ENCODE peak calls at places on chromosomes 3 and 15, in eight cellular contexts. M, R, E, C, G, Q, B and J are unnamed samples.

GRCh38 chr3:32226875-32227500 is 11.5 kb upstream of the CMTM8 start:
- DNase-seq in M (peak; percentile 79), R (no peak), E (no peak), C (no peak), G (no peak), Q (no peak), B (no peak), J (no peak)

GRCh38 chr3:171950373-171950772 is 89.0 kb upstream of the FNDC3B start:
- DNase-seq in M (peak; percentile 35), R (no peak), E (no peak), C (no peak), G (no peak), Q (peak; percentile 72), B (no peak), J (no peak)

GRCh38 chr3:5013021-5013906 is 34.0 kb downstream of the BHLHE40 start:
- DNase-seq in M (no peak), R (no peak), E (no peak), C (peak; percentile 52), G (no peak), Q (peak; percentile 91), B (no peak), J (no peak)

GRCh38 chr3:179450901-179451334 is 352 bp downstream of the GNB4 start:
- DNase-seq in M (no peak), R (no peak), E (no peak), C (peak; percentile 65), G (no peak), Q (peak; percentile 58), B (peak; percentile 21), J (no peak)

GRCh38 chr3:42849017-42849416 is 26.7 kb downstream of the CYP8B1 start:
- DNase-seq in M (no peak), R (no peak), E (no peak), C (no peak), G (no peak), Q (no peak), B (no peak), J (no peak)

GRCh38 chr3:12443781-12444522 is 40.3 kb upstream of the TSEN2 start:
- DNase-seq in M (no peak), R (no peak), E (no peak), C (peak; percentile 13), G (no peak), Q (no peak), B (no peak), J (no peak)

GRCh38 chr3:177589921-177590336 is 392.6 kb upstream of the TBL1XR1 start:
- DNase-seq in M (peak; percentile 96), R (no peak), E (no peak), C (no peak), G (no peak), Q (no peak), B (peak; percentile 58), J (no peak)

GRCh38 chr3:193095366-193095765 is 145.7 kb upstream of the PLAAT1 start:
- DNase-seq in M (no peak), R (no peak), E (no peak), C (no peak), G (no peak), Q (no peak), B (no peak), J (no peak)

GRCh38 chr15:62462721-62463120 is 297.6 kb upstream of the C2CD4B start:
- DNase-seq in M (peak; percentile 48), R (no peak), E (no peak), C (peak; percentile 55), G (no peak), Q (no peak), B (no peak), J (no peak)

GRCh38 chr3:153956621-153957020 is 164.6 kb upstream of the ARHGEF26 start:
- DNase-seq in M (no peak), R (no peak), E (no peak), C (no peak), G (no peak), Q (no peak), B (no peak), J (no peak)

GRCh38 chr15:51727141-51727897 is 10.1 kb downstream of the LYSMD2 start:
- DNase-seq in M (no peak), R (no peak), E (no peak), C (no peak), G (no peak), Q (no peak), B (peak; percentile 36), J (no peak)

GRCh38 chr15:66652806-66653205 is 49.2 kb upstream of the SMAD6 start:
- DNase-seq in M (no peak), R (no peak), E (no peak), C (no peak), G (no peak), Q (no peak), B (no peak), J (no peak)

GRCh38 chr15:52567886-52568568 is 803 bp downstream of the ARPP19 start:
- DNase-seq in M (no peak), R (peak; percentile 24), E (no peak), C (no peak), G (no peak), Q (peak; percentile 63), B (peak; percentile 43), J (no peak)

GRCh38 chr15:42275780-42276395 is 2.7 kb upstream of the TMEM87A start:
- DNase-seq in M (no peak), R (no peak), E (no peak), C (no peak), G (no peak), Q (no peak), B (no peak), J (no peak)

GRCh38 chr3:81758275-81758674 is 3.2 kb downstream of the GBE1 start:
- DNase-seq in M (peak; percentile 79), R (no peak), E (no peak), C (no peak), G (no peak), Q (no peak), B (no peak), J (no peak)

GRCh38 chr3:17070560-17070959 is 185.8 kb downstream of the PLCL2 start:
- DNase-seq in M (peak; percentile 29), R (no peak), E (peak; percentile 56), C (no peak), G (peak; percentile 42), Q (peak; percentile 77), B (peak; percentile 18), J (no peak)

GRCh38 chr3:41317718-41318117 is 118.4 kb downstream of the CTNNB1 start:
- DNase-seq in M (peak; percentile 13), R (no peak), E (no peak), C (no peak), G (no peak), Q (no peak), B (no peak), J (no peak)

GRCh38 chr3:110894574-110894973 is 177.0 kb upstream of the NECTIN3 start:
- DNase-seq in M (no peak), R (no peak), E (no peak), C (no peak), G (no peak), Q (no peak), B (no peak), J (no peak)

GRCh38 chr15:73593278-73594074 is 39.7 kb downstream of the NPTN start:
- DNase-seq in M (no peak), R (no peak), E (no peak), C (peak; percentile 79), G (no peak), Q (no peak), B (no peak), J (no peak)

GRCh38 chr3:159733194-159733860 is 255.3 kb upstream of the IL12A start:
- DNase-seq in M (peak; percentile 59), R (no peak), E (no peak), C (no peak), G (no peak), Q (no peak), B (no peak), J (no peak)

GRCh38 chr3:160108357-160108756 is 116.9 kb upstream of the C3orf80 start:
- DNase-seq in M (no peak), R (no peak), E (no peak), C (no peak), G (no peak), Q (no peak), B (no peak), J (no peak)

GRCh38 chr15:90774731-90775521 is 57.8 kb downstream of the BLM start:
- DNase-seq in M (peak; percentile 40), R (no peak), E (no peak), C (no peak), G (no peak), Q (no peak), B (no peak), J (no peak)

GRCh38 chr3:105791919-105792786 is 76.7 kb downstream of the CBLB start:
- DNase-seq in M (peak; percentile 99), R (no peak), E (peak; percentile 80), C (peak; percentile 93), G (peak; percentile 56), Q (no peak), B (peak; percentile 85), J (no peak)

GRCh38 chr3:14935577-14936345 is 11.6 kb upstream of the NR2C2 start:
- DNase-seq in M (no peak), R (no peak), E (no peak), C (no peak), G (no peak), Q (no peak), B (no peak), J (no peak)

GRCh38 chr3:110903771-110904532 is 167.7 kb upstream of the NECTIN3 start:
- DNase-seq in M (no peak), R (no peak), E (no peak), C (no peak), G (no peak), Q (no peak), B (no peak), J (no peak)

GRCh38 chr15:69132935-69133861 is 27.2 kb upstream of the GLCE start:
- DNase-seq in M (no peak), R (no peak), E (no peak), C (no peak), G (no peak), Q (no peak), B (peak; percentile 29), J (no peak)

GRCh38 chr3:100697183-100697582 is 12.1 kb upstream of the TFG start:
- DNase-seq in M (no peak), R (no peak), E (no peak), C (no peak), G (no peak), Q (no peak), B (no peak), J (no peak)

GRCh38 chr3:106839576-106840280 is 537.5 kb upstream of the CCDC54 start:
- DNase-seq in M (no peak), R (no peak), E (no peak), C (no peak), G (no peak), Q (no peak), B (no peak), J (no peak)

GRCh38 chr3:118526758-118527526 is 507.7 kb downstream of the IGSF11 start:
- DNase-seq in M (no peak), R (no peak), E (no peak), C (no peak), G (no peak), Q (no peak), B (no peak), J (no peak)